ENCODE peak calls at places on chromosomes 6 and 20, in four cellular contexts. X, J, P and A are unnamed samples.

GRCh38 chr20:9036593-9036992 is 32.3 kb upstream of the PLCB4 start:
- DNase-seq in X (peak), J (no peak), P (no peak), A (no peak)

GRCh38 chr6:68778356-68779020 is 143.4 kb downstream of the ADGRB3 start:
- DNase-seq in J (peak), X (no peak), P (peak), A (no peak)

GRCh38 chr6:44580901-44581300 is 193.4 kb downstream of the CDC5L start:
- DNase-seq in P (no peak), J (no peak), X (no peak), A (no peak)

GRCh38 chr6:63543982-63544381 is 28.3 kb upstream of the LOC128125822 start:
- DNase-seq in J (no peak), X (no peak), P (no peak), A (no peak)

GRCh38 chr6:11323666-11324452 is 91.4 kb upstream of the NEDD9 start:
- DNase-seq in P (peak), J (no peak), X (no peak), A (no peak)

GRCh38 chr6:82612475-82612874 is 248.9 kb downstream of the TPBG start:
- DNase-seq in J (no peak), P (no peak), X (no peak), A (no peak)

GRCh38 chr6:167031082-167031709 is 32.0 kb downstream of the CEP43 start:
- DNase-seq in X (no peak), J (no peak), P (no peak), A (no peak)

GRCh38 chr20:33437141-33437911 is 6.2 kb downstream of the SNTA1 start:
- DNase-seq in P (peak), J (no peak), X (no peak), A (peak)

GRCh38 chr6:149899486-149899885 is 1.6 kb upstream of the RAET1E start:
- DNase-seq in J (no peak), P (no peak), X (no peak), A (no peak)

GRCh38 chr6:111536888-111537287 is 53.9 kb upstream of the REV3L start:
- DNase-seq in P (no peak), X (no peak), J (no peak), A (no peak)

GRCh38 chr20:32727663-32728062 is 15.6 kb downstream of the COMMD7 start:
- DNase-seq in J (no peak), X (no peak), P (no peak), A (peak)

GRCh38 chr20:23435675-23436539 is 3.6 kb upstream of the CSTL1 start:
- DNase-seq in X (no peak), J (no peak), P (peak), A (no peak)

GRCh38 chr6:134826889-134827737 is 122.8 kb downstream of the ALDH8A1 start:
- DNase-seq in X (no peak), J (no peak), P (no peak), A (peak)

GRCh38 chr6:1652842-1653241 is 43.1 kb downstream of the FOXC1 start:
- DNase-seq in J (no peak), P (no peak), X (no peak), A (no peak)

GRCh38 chr20:25294459-25295385 is 46.8 kb downstream of the PYGB start:
- DNase-seq in X (peak), J (peak), P (peak), A (peak)

GRCh38 chr6:35737413-35738211 is 780 bp downstream of the ARMC12 start:
- DNase-seq in P (peak), J (peak), X (peak), A (no peak)

GRCh38 chr6:110589865-110590513 is 113.6 kb upstream of the SLC22A16 start:
- DNase-seq in X (no peak), J (no peak), P (no peak), A (no peak)

GRCh38 chr20:10779911-10780310 is 106.1 kb upstream of the JAG1 start:
- DNase-seq in P (no peak), J (no peak), X (no peak), A (no peak)

GRCh38 chr20:10783660-10784336 is 110.0 kb upstream of the JAG1 start:
- DNase-seq in X (no peak), J (no peak), P (peak), A (no peak)

GRCh38 chr20:10780901-10781300 is 107.1 kb upstream of the JAG1 start:
- DNase-seq in X (no peak), P (no peak), J (no peak), A (no peak)

GRCh38 chr20:10784337-10785183 is 110.8 kb upstream of the JAG1 start:
- DNase-seq in J (no peak), X (no peak), P (peak), A (no peak)

GRCh38 chr20:10781526-10781925 is 107.7 kb upstream of the JAG1 start:
- DNase-seq in P (no peak), X (no peak), J (no peak), A (no peak)
- H3K4me3 ChIP-seq in P (no peak), X (no peak), J (no peak), A (no peak)

GRCh38 chr6:74805841-74806696 is 399.8 kb downstream of the COL12A1 start:
- DNase-seq in P (no peak), J (no peak), X (no peak), A (no peak)
- H3K4me3 ChIP-seq in P (no peak), J (no peak), X (no peak), A (no peak)

DNA sequence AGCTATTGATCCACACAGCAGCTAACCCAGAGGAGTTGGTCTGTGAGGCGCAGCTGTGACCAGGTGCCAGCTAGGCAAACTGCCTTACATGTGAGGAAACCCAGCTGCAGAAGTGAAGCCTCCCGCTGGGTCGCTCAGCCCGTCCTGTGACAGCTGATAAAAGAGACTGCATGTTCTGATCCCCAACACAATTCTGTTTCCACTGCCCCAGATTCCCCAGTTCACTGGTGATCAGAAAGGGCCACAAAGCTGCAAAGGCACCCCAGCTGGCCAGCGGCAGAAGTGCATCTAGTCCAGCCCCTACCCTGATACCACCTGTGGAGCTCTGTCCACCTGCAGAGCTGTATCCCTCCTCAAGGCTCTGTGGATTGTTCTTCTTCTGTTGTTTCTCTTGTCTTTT is 64.5 kb downstream of the CTNNBL1 start:
- DNase-seq in P (peak), J (peak), X (no peak), A (no peak)
- H3K4me3 ChIP-seq in P (no peak), J (no peak), X (no peak), A (no peak)

GRCh38 chr6:19690676-19691075 is 146.5 kb upstream of the ID4 start:
- DNase-seq in J (no peak), X (no peak), P (no peak), A (no peak)

GRCh38 chr6:19694697-19695096 is 142.5 kb upstream of the ID4 start:
- DNase-seq in J (no peak), X (no peak), P (no peak), A (no peak)

GRCh38 chr6:19692506-19693298 is 144.5 kb upstream of the ID4 start:
- DNase-seq in J (peak), P (no peak), X (no peak), A (no peak)

GRCh38 chr6:19691465-19692167 is 145.6 kb upstream of the ID4 start:
- DNase-seq in X (no peak), J (peak), P (peak), A (no peak)
- H3K4me3 ChIP-seq in X (no peak), J (peak), P (peak), A (peak)

GRCh38 chr6:17478223-17478907 is 85.0 kb downstream of the CAP2 start:
- DNase-seq in J (no peak), X (no peak), P (no peak), A (no peak)
- H3K4me3 ChIP-seq in J (no peak), X (no peak), P (no peak), A (no peak)